ENCODE peak calls at places on chromosomes 7 and 10, in seven cellular contexts. Y, P, T, W, H, E and A are unnamed samples.

GRCh38 chr7:110835209-110835608 is 255.7 kb upstream of the LRRN3 start:
- DNase-seq in T (no peak), Y (no peak), H (no peak), P (no peak), W (peak; percentile 5), E (no peak), A (peak; percentile 6)

GRCh38 chr10:4819067-4819466 is 6.9 kb upstream of the AKR1E2 start:
- DNase-seq in Y (no peak), T (no peak), W (no peak), E (no peak), H (no peak), P (no peak), A (no peak)

GRCh38 chr7:147188485-147188884 is 1071.9 kb downstream of the CNTNAP2 start:
- DNase-seq in Y (no peak), T (no peak), H (no peak), E (no peak), P (no peak), W (no peak), A (no peak)

GRCh38 chr10:44569193-44570091 is 184.5 kb upstream of the CXCL12 start:
- DNase-seq in Y (peak; percentile 95), P (peak; percentile 94), T (peak; percentile 85), H (no peak), E (no peak), W (no peak), A (no peak)

GRCh38 chr7:39651262-39651661 is 27.9 kb downstream of the RALA start:
- DNase-seq in T (no peak), Y (peak; percentile 41), H (no peak), E (no peak), W (no peak), P (peak; percentile 57), A (no peak)

GRCh38 chr7:96589038-96589437 is 120.6 kb downstream of the SEM1 start:
- DNase-seq in W (no peak), P (no peak), Y (no peak), E (no peak), T (no peak), H (no peak), A (no peak)

GRCh38 chr7:25565949-25566348 is 337.7 kb upstream of the NPVF start:
- DNase-seq in H (peak; percentile 35), E (peak; percentile 74), W (peak; percentile 67), Y (peak; percentile 48), P (peak; percentile 85), T (peak; percentile 50), A (peak; percentile 57)

GRCh38 chr7:107659666-107660065 is 962 bp upstream of the SLC26A4 start:
- DNase-seq in T (peak; percentile 69), W (no peak), H (no peak), Y (peak; percentile 68), E (peak; percentile 13), P (peak; percentile 83), A (peak; percentile 3)

GRCh38 chr7:92767427-92767826 is 68.9 kb downstream of the CDK6 start:
- DNase-seq in T (no peak), E (no peak), W (no peak), P (peak; percentile 40), Y (peak; percentile 36), H (no peak), A (no peak)

GRCh38 chr7:98974906-98975816 is 96.8 kb downstream of the TRRAP start:
- DNase-seq in P (no peak), T (no peak), W (no peak), Y (no peak), H (no peak), E (no peak), A (no peak)

GRCh38 chr10:590721-591120 is 98.7 kb downstream of the DIP2C start:
- DNase-seq in Y (no peak), T (no peak), W (no peak), E (no peak), P (no peak), H (no peak), A (no peak)

GRCh38 chr10:103241262-103242011 is 4.2 kb upstream of the RPEL1 start:
- DNase-seq in P (no peak), Y (peak; percentile 43), T (peak; percentile 55), H (no peak), E (peak; percentile 98), W (no peak), A (no peak)

GRCh38 chr7:7779888-7780287 is 61.5 kb upstream of the RPA3 start:
- DNase-seq in Y (no peak), H (no peak), W (no peak), P (no peak), E (no peak), T (no peak), A (no peak)

GRCh38 chr10:118870467-118871243 is 115.9 kb upstream of the CACUL1 start:
- DNase-seq in Y (peak; percentile 62), P (peak; percentile 94), E (peak; percentile 52), H (no peak), T (peak; percentile 85), W (no peak), A (no peak)

GRCh38 chr10:15472431-15473400 is 101.6 kb upstream of the FAM171A1 start:
- DNase-seq in P (peak; percentile 95), T (no peak), W (no peak), E (no peak), H (no peak), Y (no peak), A (no peak)

GRCh38 chr10:133278577-133279265 is 2.1 kb upstream of the ADAM8 start:
- DNase-seq in W (peak; percentile 67), P (peak; percentile 70), Y (peak; percentile 63), T (peak; percentile 36), E (no peak), H (no peak), A (peak; percentile 78)

GRCh38 chr10:43137701-43137970 is 609 bp upstream of the CSGALNACT2 start:
- DNase-seq in T (peak; percentile 59), P (peak; percentile 68), E (peak; percentile 32), H (peak; percentile 55), Y (peak; percentile 56), W (peak; percentile 46), A (no peak)

GRCh38 chr7:102268635-102269034 is 18.0 kb upstream of the SH2B2 start:
- DNase-seq in E (no peak), P (no peak), T (no peak), Y (no peak), H (no peak), W (no peak), A (no peak)

GRCh38 chr10:28463141-28463540 is 69.8 kb upstream of the WAC start:
- DNase-seq in H (no peak), Y (no peak), E (no peak), P (no peak), T (no peak), W (no peak), A (no peak)

GRCh38 chr10:48289652-48290238 is 15.2 kb upstream of the FRMPD2 start:
- DNase-seq in E (peak; percentile 68), P (peak; percentile 65), T (peak; percentile 35), W (peak; percentile 40), H (peak; percentile 42), Y (no peak), A (peak; percentile 16)

GRCh38 chr10:116470768-116471415 is 43.2 kb downstream of the PNLIPRP3 start:
- DNase-seq in E (peak; percentile 41), H (no peak), T (no peak), Y (no peak), W (no peak), P (no peak), A (no peak)

GRCh38 chr10:62095341-62096071 is 173.1 kb downstream of the RTKN2 start:
- DNase-seq in W (no peak), T (peak; percentile 56), E (peak; percentile 66), H (no peak), P (peak; percentile 80), Y (no peak), A (no peak)

GRCh38 chr7:112159346-112159745 is 46.9 kb downstream of the DOCK4 start:
- DNase-seq in Y (no peak), E (no peak), H (no peak), T (no peak), W (no peak), P (no peak), A (no peak)

GRCh38 chr7:20791523-20791879 is 4.8 kb upstream of the SP8 start:
- DNase-seq in E (no peak), P (no peak), T (no peak), Y (no peak), W (no peak), H (no peak), A (no peak)

GRCh38 chr10:21530616-21531015 is 3.4 kb upstream of the MLLT10 start:
- DNase-seq in P (no peak), H (no peak), W (no peak), Y (no peak), E (peak; percentile 16), T (no peak), A (no peak)

GRCh38 chr10:1084011-1084950 is 28.1 kb downstream of the WDR37 start:
- DNase-seq in P (no peak), H (no peak), W (no peak), E (no peak), T (no peak), Y (no peak), A (no peak)

GRCh38 chr7:151711906-151712771 is 164.8 kb downstream of the PRKAG2 start:
- DNase-seq in P (no peak), W (no peak), T (no peak), Y (no peak), E (no peak), H (no peak), A (no peak)

GRCh38 chr10:119747940-119748339 is 22.1 kb downstream of the INPP5F start:
- DNase-seq in H (no peak), E (no peak), P (no peak), W (no peak), T (no peak), Y (no peak), A (no peak)

GRCh38 chr7:127655720-127656119 is 3.7 kb downstream of the SND1 start:
- DNase-seq in H (no peak), Y (no peak), W (no peak), E (no peak), P (no peak), T (no peak), A (no peak)